ENCODE peak calls at places on chromosome 16, in ten cellular contexts. J is GM20000, T is left ventricle myocardium inferior, F is mesothelial cell of epicardium, K is astrocyte of the spinal cord, D is hepatocyte, Y is cardiac muscle cell, O is esophagus muscularis mucosa, W is adrenal gland, N is Calu3. X is an unnamed sample.
A peak's percentile ranks its signal among the peaks of the same experiment; 100 is the strongest.

GRCh38 chr16:20928774-20929411 is 28.3 kb downstream of the LYRM1 start:
- DNase-seq in J (peak; percentile 31), T (no peak), F (no peak), K (no peak), D (no peak), Y (no peak), O (no peak), W (no peak), N (no peak), X (no peak)

GRCh38 chr16:14585287-14585686 is 44.8 kb downstream of the PARN start:
- DNase-seq in J (no peak), T (no peak), F (no peak), K (no peak), D (no peak), Y (no peak), O (no peak), W (no peak), N (no peak), X (no peak)

GRCh38 chr16:23521965-23522364 is 11.7 kb upstream of the GGA2 start:
- DNase-seq in J (no peak), T (no peak), F (no peak), K (no peak), D (no peak), Y (no peak), O (no peak), W (no peak), N (no peak), X (no peak)

GRCh38 chr16:5604770-5605169 is 507.2 kb upstream of the EEF2KMT start:
- DNase-seq in J (peak; percentile 9), T (no peak), F (no peak), K (no peak), D (peak; percentile 48), Y (no peak), O (no peak), W (no peak), N (peak; percentile 49), X (no peak)

GRCh38 chr16:21646721-21647561 is 5.5 kb downstream of the IGSF6 start:
- DNase-seq in J (peak; percentile 79), T (no peak), F (no peak), K (no peak), D (no peak), Y (no peak), O (no peak), W (no peak), N (no peak), X (no peak)

GRCh38 chr16:85126383-85126730 is 14.1 kb upstream of the CIBAR2 start:
- DNase-seq in J (no peak), T (no peak), F (no peak), K (no peak), D (no peak), Y (no peak), O (no peak), W (no peak), N (no peak), X (no peak)

GRCh38 chr16:68244481-68244902 is 681 bp upstream of the PLA2G15 start:
- DNase-seq in J (no peak), T (no peak), F (no peak), K (no peak), D (no peak), Y (no peak), O (no peak), W (no peak), N (no peak), X (no peak)

GRCh38 chr16:60230666-60231065 is 1496.5 kb upstream of the GOT2 start:
- DNase-seq in J (no peak), T (no peak), F (no peak), K (no peak), D (no peak), Y (no peak), O (no peak), W (no peak), N (no peak), X (no peak)

GRCh38 chr16:48959204-48959603 is 322.4 kb downstream of the CBLN1 start:
- DNase-seq in J (no peak), T (no peak), F (no peak), K (no peak), D (no peak), Y (no peak), O (no peak), W (no peak), N (no peak), X (no peak)

GRCh38 chr16:20364051-20364450 is 11.5 kb upstream of the UMOD start:
- DNase-seq in J (no peak), T (no peak), F (no peak), K (no peak), D (no peak), Y (no peak), O (no peak), W (no peak), N (no peak), X (no peak)

GRCh38 chr16:67656344-67657016 is 3.6 kb downstream of the ACD start:
- DNase-seq in J (no peak), T (no peak), F (no peak), K (no peak), D (no peak), Y (no peak), O (no peak), W (no peak), N (no peak), X (no peak)

DNA sequence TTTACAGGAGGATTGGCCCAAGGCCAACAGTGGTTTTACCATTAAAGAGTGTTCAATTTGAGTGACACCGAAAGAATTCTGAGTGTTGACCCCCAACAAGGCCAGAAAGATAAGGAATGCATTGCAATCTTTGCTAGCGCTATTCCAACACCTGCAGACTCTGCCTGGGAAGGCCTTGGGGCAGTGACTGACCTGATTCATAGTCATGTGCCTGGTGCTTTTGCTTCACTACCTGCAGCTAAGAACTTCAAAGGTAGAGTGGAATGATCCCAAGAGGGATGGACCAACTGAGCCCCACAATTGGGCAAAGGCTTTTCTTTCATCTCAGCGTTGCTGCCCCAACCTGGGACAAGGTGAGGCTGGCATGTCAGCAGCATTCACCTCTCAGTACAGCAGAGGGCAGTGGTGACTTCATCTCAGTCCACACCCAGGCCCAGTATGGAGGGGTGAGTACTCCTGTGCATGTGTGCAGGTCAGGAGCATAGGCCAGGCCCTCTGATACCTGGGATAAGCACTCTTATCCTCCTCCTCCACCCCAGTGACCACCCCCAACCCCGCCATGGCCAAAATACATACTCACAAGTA is 149.6 kb upstream of the GNAO1 start:
- DNase-seq in J (peak; percentile 29), T (no peak), F (peak; percentile 42), K (no peak), D (peak; percentile 72), Y (no peak), O (peak; percentile 60), W (no peak), N (peak; percentile 53), X (no peak)
- TF ChIP-seq CTCF in J (peak; percentile 44), T (peak; percentile 68), F (no peak), K (no peak), D (peak; percentile 53), Y (no peak), O (no peak), W (peak; percentile 14), N (peak; percentile 32), X (peak; percentile 61)

DNA sequence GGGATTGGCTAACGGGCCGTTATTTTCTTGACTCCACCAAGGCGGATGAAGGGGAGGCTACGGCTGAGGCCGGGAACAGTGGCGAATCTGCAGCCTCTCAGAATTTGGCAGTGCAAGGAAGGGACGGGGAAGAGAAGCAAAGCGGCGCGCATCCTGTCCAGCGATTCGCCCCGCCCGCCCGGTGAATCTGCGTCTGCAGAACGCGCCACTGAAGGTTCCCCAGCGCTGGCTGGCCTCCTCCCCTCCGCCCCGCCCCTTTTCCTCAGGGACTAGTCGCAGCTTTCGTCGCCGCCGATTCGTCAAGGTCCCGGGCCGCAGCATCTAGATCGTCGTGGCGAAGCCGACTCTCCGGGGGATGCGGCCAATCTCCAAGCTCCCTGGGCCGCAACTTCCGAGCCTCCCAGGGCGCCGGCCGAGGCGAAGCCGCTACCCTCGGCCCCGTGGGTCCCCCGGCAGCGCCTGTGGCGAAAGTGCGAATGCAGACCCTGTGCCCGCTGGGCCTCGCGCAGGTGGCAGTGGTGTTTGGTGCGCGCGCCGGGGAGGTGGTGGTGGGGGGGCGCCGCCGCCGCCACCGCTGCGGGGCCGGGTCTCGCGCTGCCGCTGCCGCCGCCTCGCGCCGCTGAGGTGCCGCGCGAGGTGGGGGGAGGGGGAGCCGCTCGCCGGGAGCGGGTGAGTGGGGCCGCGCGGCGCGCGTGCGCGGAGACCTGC is at the start of gene SETD1A:
- DNase-seq in J (peak; percentile 98), T (peak; percentile 98), F (peak; percentile 97), K (peak; percentile 97), D (peak; percentile 98), Y (peak; percentile 99), O (peak; percentile 99), W (peak; percentile 97), N (peak; percentile 98), X (peak; percentile 96)
- TF ChIP-seq CTCF in J (no peak), T (no peak), F (no peak), K (no peak), D (no peak), Y (no peak), O (no peak), W (peak; percentile 19), N (no peak), X (no peak)

GRCh38 chr16:77913738-77914263 is 108.5 kb upstream of the CLEC3A start:
- DNase-seq in J (no peak), T (no peak), F (no peak), K (no peak), D (no peak), Y (no peak), O (no peak), W (no peak), N (no peak), X (no peak)

GRCh38 chr16:77916111-77916510 is 106.2 kb upstream of the CLEC3A start:
- DNase-seq in J (no peak), T (no peak), F (no peak), K (no peak), D (no peak), Y (no peak), O (no peak), W (no peak), N (no peak), X (no peak)

DNA sequence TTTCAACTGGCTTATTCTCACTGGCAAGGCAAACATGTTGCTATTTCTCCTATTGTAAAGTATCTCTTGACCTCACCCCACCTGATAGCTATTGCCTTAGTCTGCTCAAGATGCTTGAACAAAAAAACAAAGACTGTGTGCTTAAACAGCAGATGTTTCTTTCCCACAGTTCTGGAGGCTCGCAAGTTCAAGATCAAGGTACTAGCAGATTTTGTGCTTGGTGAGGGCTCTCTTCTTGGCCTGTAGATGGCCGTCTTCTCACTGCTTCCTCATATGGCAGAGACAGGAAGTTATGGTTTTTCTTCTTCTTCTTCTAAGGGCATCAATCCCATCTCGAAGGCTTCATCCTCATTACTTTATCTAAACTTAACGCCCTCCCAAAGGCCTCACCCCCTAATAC is 109.7 kb upstream of the CLEC3A start:
- DNase-seq in J (no peak), T (no peak), F (no peak), K (no peak), D (no peak), Y (no peak), O (no peak), W (no peak), N (no peak), X (no peak)
- TF ChIP-seq CTCF in J (no peak), T (no peak), F (no peak), K (no peak), D (no peak), Y (no peak), O (no peak), W (no peak), N (no peak), X (no peak)

DNA sequence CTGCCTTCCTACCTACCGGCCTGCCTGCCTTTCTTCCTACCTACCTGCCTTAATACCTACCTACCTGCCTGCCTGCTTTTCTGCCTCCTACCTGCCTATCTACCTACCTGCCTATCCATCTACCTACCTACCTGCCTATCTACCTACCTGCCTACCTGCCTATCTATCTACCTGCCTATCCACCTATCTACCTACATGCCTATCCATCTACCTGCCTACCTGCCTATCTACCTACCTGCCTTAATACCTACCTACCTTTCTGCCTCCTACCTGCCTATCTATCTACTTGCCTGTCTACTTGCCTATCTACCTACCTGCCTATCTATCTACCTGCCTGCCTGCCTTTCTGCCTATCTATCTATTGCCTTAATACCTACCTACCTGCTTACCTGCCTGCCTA is 383.8 kb upstream of the PSMD7 start:
- DNase-seq in J (no peak), T (no peak), F (no peak), K (no peak), D (no peak), Y (no peak), O (no peak), W (no peak), N (no peak), X (no peak)
- TF ChIP-seq CTCF in J (no peak), T (no peak), F (no peak), K (no peak), D (no peak), Y (no peak), O (no peak), W (no peak), N (no peak), X (no peak)

X was measured in neural crest cell.